ENCODE peak calls at places on chromosomes 13 and 19, in eight cellular contexts. Z is CD4-positive, CD25-positive, alpha-beta regulatory T cell; M is RWPE2; I is upper lobe of right lung; Y is lower lobe of right lung; Q is aorta; U is CD8-positive, alpha-beta T cell; F is HepG2. S is an unnamed sample.

GRCh38 chr19:55112781-55113569 is 4.5 kb downstream of the PPP1R12C start:
- ATAC-seq in Z (no peak), M (no peak), I (no peak), Y (peak; percentile 27), Q (no peak), U (no peak), F (no peak), S (no peak)

GRCh38 chr13:75353786-75354193 is 128.2 kb downstream of the TBC1D4 start:
- ATAC-seq in Z (peak; percentile 22), M (no peak), I (no peak), Y (no peak), Q (peak; percentile 52), U (no peak), F (no peak), S (no peak)

GRCh38 chr19:3748965-3749364 is 12.5 kb downstream of the APBA3 start:
- ATAC-seq in Z (no peak), M (no peak), I (peak; percentile 21), Y (no peak), Q (no peak), U (no peak), F (no peak), S (no peak)

GRCh38 chr19:42193294-42193693 is 24.2 kb downstream of the DEDD2 start:
- ATAC-seq in Z (no peak), M (no peak), I (no peak), Y (no peak), Q (no peak), U (no peak), F (no peak), S (no peak)

GRCh38 chr19:52679598-52679997 is 41.4 kb upstream of the ZNF83 start:
- ATAC-seq in Z (no peak), M (no peak), I (no peak), Y (no peak), Q (no peak), U (no peak), F (no peak), S (no peak)

GRCh38 chr13:32911506-32911905 is 104.7 kb upstream of the KL start:
- ATAC-seq in Z (no peak), M (peak; percentile 92), I (peak; percentile 60), Y (peak; percentile 39), Q (no peak), U (no peak), F (peak; percentile 96), S (no peak)

GRCh38 chr19:7953060-7953459 is 9.6 kb upstream of the TIMM44 start:
- ATAC-seq in Z (no peak), M (peak; percentile 85), I (peak; percentile 81), Y (peak; percentile 63), Q (no peak), U (no peak), F (no peak), S (no peak)

GRCh38 chr19:48452255-48452654 is 3.1 kb upstream of the KCNJ14 start:
- ATAC-seq in Z (no peak), M (peak; percentile 49), I (no peak), Y (no peak), Q (no peak), U (no peak), F (no peak), S (no peak)

DNA sequence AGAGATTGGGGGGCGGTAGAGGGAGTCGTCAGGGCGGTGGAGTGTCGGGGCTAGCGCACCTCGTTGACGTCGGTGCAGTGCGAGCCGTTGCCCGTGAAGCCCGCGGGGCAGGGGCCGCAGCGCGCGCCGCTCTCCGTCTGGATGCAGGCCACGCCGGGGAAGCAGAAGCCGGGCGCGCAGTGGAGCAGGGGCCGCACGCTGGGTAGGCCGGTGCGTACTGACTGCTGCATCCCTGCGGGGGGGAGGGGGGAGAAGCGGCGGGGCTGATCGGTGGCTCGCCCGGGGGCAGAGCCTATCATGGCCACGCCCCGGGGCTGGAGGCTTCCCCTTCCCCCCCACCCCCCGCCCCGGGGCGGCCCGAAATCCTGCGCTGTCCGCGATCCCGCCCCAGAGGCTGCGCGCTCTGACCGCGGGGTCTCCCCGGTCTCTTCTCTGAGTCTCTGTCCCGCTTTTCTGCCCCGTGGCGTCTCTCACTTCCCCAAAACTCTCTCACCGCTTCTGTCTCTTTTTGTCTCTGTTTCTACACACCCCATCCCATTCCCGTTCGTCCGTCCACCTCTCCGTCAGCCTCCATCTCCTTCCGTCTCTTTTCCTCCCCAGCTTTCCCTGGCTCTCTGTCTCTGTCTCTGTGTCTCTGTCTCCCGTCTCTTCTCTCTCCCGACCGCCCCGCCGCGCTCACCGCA is 1.1 kb downstream of the COMP start:
- ATAC-seq in Z (no peak), M (peak; percentile 37), I (peak; percentile 5), Y (peak; percentile 21), Q (no peak), U (peak; percentile 15), F (no peak), S (no peak)
- H3K4me3 ChIP-seq in Z (no peak overlapping the region), M (no peak overlapping the region), I (peak overlapping the region; percentile 33), Y (peak overlapping the region; percentile 39), Q (no peak overlapping the region), U (no peak overlapping the region), F (peak overlapping the region; percentile 16), S (peak overlapping the region; percentile 43)

GRCh38 chr13:113046883-113047244 is 58.7 kb upstream of the F7 start:
- ATAC-seq in Z (no peak), M (no peak), I (no peak), Y (no peak), Q (no peak), U (no peak), F (no peak), S (no peak)

GRCh38 chr13:113046066-113046882 is 59.3 kb upstream of the F7 start:
- ATAC-seq in Z (no peak), M (no peak), I (no peak), Y (no peak), Q (no peak), U (no peak), F (no peak), S (no peak)

GRCh38 chr13:113043931-113044330 is 61.7 kb upstream of the F7 start:
- ATAC-seq in Z (no peak), M (no peak), I (no peak), Y (no peak), Q (no peak), U (no peak), F (no peak), S (no peak)

GRCh38 chr13:113044431-113045114 is 61.0 kb upstream of the F7 start:
- ATAC-seq in Z (no peak), M (no peak), I (no peak), Y (no peak), Q (peak; percentile 24), U (no peak), F (no peak), S (no peak)

DNA sequence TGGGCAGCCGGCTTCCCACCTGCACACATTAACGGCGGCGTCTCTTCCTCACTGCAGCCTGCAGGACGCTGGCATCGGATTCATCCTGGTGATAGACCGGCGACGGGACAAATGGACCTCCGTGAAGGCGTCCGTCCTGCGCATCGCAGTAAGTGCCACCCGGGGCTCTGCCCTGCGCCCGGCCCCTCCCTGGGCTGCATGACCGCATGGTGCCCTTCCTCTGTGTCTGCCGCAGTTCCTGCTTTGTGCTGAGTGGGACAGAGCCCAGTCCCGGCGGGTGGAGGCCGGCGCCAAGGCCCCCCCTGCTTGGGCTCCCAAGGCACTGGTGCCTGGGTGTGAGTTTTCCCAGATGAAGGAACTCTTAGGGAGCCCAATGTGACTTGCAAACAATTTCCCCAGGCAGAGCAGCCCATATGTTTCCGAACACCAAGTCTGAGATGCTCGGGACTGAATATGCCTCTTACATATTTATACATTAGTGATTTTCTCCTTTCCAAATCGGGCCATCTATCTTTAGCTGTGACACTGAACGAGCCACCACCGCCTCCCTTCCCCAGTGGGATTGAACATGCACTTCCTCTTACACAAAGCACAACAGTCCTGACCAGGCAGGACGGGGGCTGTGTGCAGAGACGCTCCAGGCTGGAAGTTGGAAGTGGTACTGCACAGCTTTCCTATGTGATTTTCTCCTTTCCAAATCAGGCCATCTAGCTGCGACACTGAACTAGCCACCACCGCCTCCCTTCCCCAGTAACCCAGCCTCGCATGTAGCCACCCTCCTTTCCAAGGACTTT is 60.2 kb upstream of the F7 start:
- ATAC-seq in Z (no peak), M (no peak), I (peak; percentile 56), Y (peak; percentile 36), Q (peak; percentile 65), U (no peak), F (no peak), S (no peak)
- H3K27ac ChIP-seq in Z (no peak overlapping the region), M (no peak overlapping the region), I (no peak overlapping the region), Y (no peak overlapping the region), Q (peak overlapping the region; percentile 7), U (no peak overlapping the region), F (no peak overlapping the region), S (no peak overlapping the region)

GRCh38 chr19:15324791-15325519 is 7.4 kb downstream of the BRD4 start:
- ATAC-seq in Z (peak; percentile 55), M (peak; percentile 17), I (no peak), Y (peak; percentile 20), Q (peak; percentile 35), U (peak; percentile 58), F (peak; percentile 65), S (no peak)

GRCh38 chr19:15330801-15331418 is 1.4 kb downstream of the BRD4 start:
- ATAC-seq in Z (no peak), M (peak; percentile 81), I (peak; percentile 32), Y (peak; percentile 74), Q (peak; percentile 43), U (peak; percentile 6), F (peak; percentile 22), S (no peak)

GRCh38 chr19:15331419-15332310 is 674 bp downstream of the BRD4 start:
- ATAC-seq in Z (peak; percentile 62), M (peak; percentile 36), I (peak; percentile 60), Y (peak; percentile 47), Q (peak; percentile 55), U (peak; percentile 67), F (peak; percentile 56), S (peak; percentile 82)

GRCh38 chr19:15332311-15332996 is at the start of gene BRD4:
- ATAC-seq in Z (peak; percentile 69), M (no peak), I (peak; percentile 86), Y (peak; percentile 75), Q (peak; percentile 85), U (peak; percentile 63), F (peak; percentile 66), S (peak; percentile 90)

GRCh38 chr19:15328312-15328711 is 4.0 kb downstream of the BRD4 start:
- ATAC-seq in Z (no peak), M (no peak), I (peak; percentile 44), Y (peak; percentile 66), Q (no peak), U (no peak), F (no peak), S (no peak)
- H3K4me1 ChIP-seq in Z (peaks cover 89% of the 10 kb centered on the region), M (peaks cover 47% of the 10 kb centered on the region), I (peaks cover 83% of the 10 kb centered on the region), Y (peaks cover 83% of the 10 kb centered on the region), Q (peaks cover 2% of the 10 kb centered on the region), U (peaks cover 77% of the 10 kb centered on the region), F (peaks cover 80% of the 10 kb centered on the region), S (peaks cover 87% of the 10 kb centered on the region)

GRCh38 chr19:2360876-2361232 is 789 bp downstream of the TMPRSS9 start:
- ATAC-seq in Z (no peak), M (no peak), I (no peak), Y (no peak), Q (no peak), U (no peak), F (peak; percentile 37), S (no peak)

GRCh38 chr19:2362039-2362969 is 2.2 kb downstream of the TMPRSS9 start:
- ATAC-seq in Z (no peak), M (no peak), I (no peak), Y (no peak), Q (no peak), U (no peak), F (no peak), S (no peak)

GRCh38 chr19:2361259-2362038 is 1.4 kb downstream of the TMPRSS9 start:
- ATAC-seq in Z (no peak), M (no peak), I (no peak), Y (no peak), Q (no peak), U (no peak), F (no peak), S (no peak)

GRCh38 chr19:2363419-2363818 is 3.4 kb downstream of the TMPRSS9 start:
- ATAC-seq in Z (no peak), M (no peak), I (no peak), Y (no peak), Q (no peak), U (no peak), F (no peak), S (no peak)

DNA sequence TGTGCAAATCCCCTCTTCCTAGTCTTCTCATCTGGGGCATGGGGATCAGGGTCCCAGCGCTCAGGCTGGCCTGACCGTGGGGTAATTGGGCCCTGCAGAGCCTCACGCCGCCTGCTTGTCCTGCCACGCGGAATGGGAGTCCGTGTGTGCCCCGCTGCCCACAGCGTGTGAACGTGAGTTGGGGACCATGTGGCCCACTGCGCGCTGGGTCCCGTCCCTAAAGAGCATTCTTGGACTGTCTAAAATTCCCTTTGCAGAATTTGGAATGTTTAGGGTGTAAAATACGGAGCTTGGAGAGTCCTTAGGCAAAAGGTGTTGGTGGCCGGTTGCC is 2.9 kb downstream of the TMPRSS9 start:
- ATAC-seq in Z (no peak), M (no peak), I (no peak), Y (no peak), Q (no peak), U (no peak), F (no peak), S (no peak)
- H3K4me3 ChIP-seq in Z (no peak overlapping the region), M (no peak overlapping the region), I (no peak overlapping the region), Y (no peak overlapping the region), Q (no peak overlapping the region), U (no peak overlapping the region), F (no peak overlapping the region), S (no peak overlapping the region)